ENCODE peak calls at places on chromosomes 12 and 14, in eight cellular contexts. One of them, this sample, is unnamed.

GRCh38 chr12:92735131-92735721 is 32.4 kb downstream of the PLEKHG7 start:
- DNase-seq in AG10803: peak; percentile 95
- DNase-seq in GM12878: no peak
- DNase-seq in CD4-positive, alpha-beta T cell: no peak
- DNase-seq in mucosa of descending colon: no peak
- DNase-seq in HCT116: no peak
- DNase-seq in mammary epithelial cell: peak; percentile 65
- DNase-seq in psoas muscle: no peak
- DNase-seq in this sample: no peak

GRCh38 chr14:96029089-96029650 is 10.0 kb upstream of the C14orf132 start:
- DNase-seq in CD4-positive, alpha-beta T cell: no peak
- DNase-seq in HCT116: no peak
- DNase-seq in psoas muscle: no peak
- DNase-seq in GM12878: no peak
- DNase-seq in mucosa of descending colon: no peak
- DNase-seq in AG10803: no peak
- DNase-seq in mammary epithelial cell: no peak
- DNase-seq in this sample: no peak

GRCh38 chr14:29217813-29218450 is 451.3 kb downstream of the FOXG1 start:
- DNase-seq in AG10803: no peak
- DNase-seq in GM12878: no peak
- DNase-seq in HCT116: no peak
- DNase-seq in mucosa of descending colon: no peak
- DNase-seq in mammary epithelial cell: no peak
- DNase-seq in CD4-positive, alpha-beta T cell: no peak
- DNase-seq in psoas muscle: no peak
- DNase-seq in this sample: no peak

GRCh38 chr12:23857201-23857600 is 92.3 kb downstream of the SOX5 start:
- DNase-seq in GM12878: no peak
- DNase-seq in HCT116: no peak
- DNase-seq in psoas muscle: no peak
- DNase-seq in mucosa of descending colon: no peak
- DNase-seq in AG10803: no peak
- DNase-seq in CD4-positive, alpha-beta T cell: no peak
- DNase-seq in mammary epithelial cell: no peak
- DNase-seq in this sample: no peak

GRCh38 chr14:74505831-74506230 is 12.3 kb downstream of the ISCA2 start:
- DNase-seq in psoas muscle: no peak
- DNase-seq in GM12878: no peak
- DNase-seq in AG10803: no peak
- DNase-seq in CD4-positive, alpha-beta T cell: no peak
- DNase-seq in mammary epithelial cell: no peak
- DNase-seq in mucosa of descending colon: no peak
- DNase-seq in HCT116: no peak
- DNase-seq in this sample: no peak

GRCh38 chr12:88579572-88579940 is 715 bp downstream of the KITLG start:
- DNase-seq in HCT116: no peak
- DNase-seq in CD4-positive, alpha-beta T cell: no peak
- DNase-seq in mucosa of descending colon: peak; percentile 65
- DNase-seq in mammary epithelial cell: peak; percentile 36
- DNase-seq in GM12878: no peak
- DNase-seq in psoas muscle: peak; percentile 47
- DNase-seq in AG10803: no peak
- DNase-seq in this sample: peak; percentile 26

GRCh38 chr12:49198431-49199155 is 9.7 kb upstream of the TUBA1A start:
- DNase-seq in HCT116: no peak
- DNase-seq in mammary epithelial cell: peak; percentile 73
- DNase-seq in CD4-positive, alpha-beta T cell: no peak
- DNase-seq in GM12878: no peak
- DNase-seq in mucosa of descending colon: no peak
- DNase-seq in AG10803: peak; percentile 92
- DNase-seq in psoas muscle: peak; percentile 28
- DNase-seq in this sample: peak; percentile 46

GRCh38 chr14:90999299-90999698 is 61.1 kb downstream of the RPS6KA5 start:
- DNase-seq in HCT116: no peak
- DNase-seq in GM12878: no peak
- DNase-seq in mucosa of descending colon: no peak
- DNase-seq in AG10803: no peak
- DNase-seq in psoas muscle: no peak
- DNase-seq in CD4-positive, alpha-beta T cell: no peak
- DNase-seq in mammary epithelial cell: no peak
- DNase-seq in this sample: peak; percentile 4

GRCh38 chr14:79090781-79091180 is 920.6 kb downstream of the NRXN3 start:
- DNase-seq in HCT116: no peak
- DNase-seq in mucosa of descending colon: no peak
- DNase-seq in mammary epithelial cell: no peak
- DNase-seq in CD4-positive, alpha-beta T cell: no peak
- DNase-seq in AG10803: no peak
- DNase-seq in GM12878: no peak
- DNase-seq in psoas muscle: no peak
- DNase-seq in this sample: no peak

DNA sequence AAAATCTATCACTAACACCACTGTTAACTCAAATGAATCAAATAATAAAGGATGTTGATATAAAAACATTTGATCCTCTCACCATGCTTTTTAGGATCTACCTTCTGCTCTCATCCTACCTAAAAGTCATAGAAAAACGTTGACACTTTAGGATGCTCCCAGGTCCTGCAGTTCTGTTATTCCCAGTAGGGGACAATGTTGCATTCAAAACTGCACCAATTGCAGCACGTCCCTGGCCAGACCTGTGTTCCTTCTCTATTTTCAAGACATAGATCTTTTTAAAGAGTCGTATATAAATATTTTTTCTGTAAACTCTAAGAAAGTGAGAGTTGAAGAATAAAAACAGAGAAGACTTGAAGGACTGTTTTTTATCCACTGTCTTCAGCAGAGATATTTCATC is 8.8 kb downstream of the AICDA start:
- DNase-seq in psoas muscle: no peak
- DNase-seq in mucosa of descending colon: no peak
- DNase-seq in HCT116: no peak
- DNase-seq in mammary epithelial cell: no peak
- DNase-seq in AG10803: no peak
- DNase-seq in GM12878: no peak
- DNase-seq in CD4-positive, alpha-beta T cell: no peak
- DNase-seq in this sample: no peak
- TF ChIP-seq CTCF in psoas muscle: no peak
- TF ChIP-seq CTCF in mucosa of descending colon: no peak
- TF ChIP-seq CTCF in HCT116: peak; percentile 51
- TF ChIP-seq CTCF in mammary epithelial cell: peak; percentile 32
- TF ChIP-seq CTCF in AG10803: no peak
- TF ChIP-seq CTCF in GM12878: peak; percentile 39
- TF ChIP-seq CTCF in CD4-positive, alpha-beta T cell: no peak
- TF ChIP-seq CTCF in this sample: peak; percentile 37

GRCh38 chr12:61654698-61655097 is 605.5 kb upstream of the USP15 start:
- DNase-seq in GM12878: no peak
- DNase-seq in mammary epithelial cell: peak; percentile 17
- DNase-seq in psoas muscle: no peak
- DNase-seq in HCT116: peak; percentile 13
- DNase-seq in CD4-positive, alpha-beta T cell: no peak
- DNase-seq in mucosa of descending colon: no peak
- DNase-seq in AG10803: peak; percentile 0
- DNase-seq in this sample: no peak
- TF ChIP-seq CTCF in GM12878: no peak
- TF ChIP-seq CTCF in mammary epithelial cell: peak; percentile 38
- TF ChIP-seq CTCF in psoas muscle: no peak
- TF ChIP-seq CTCF in HCT116: peak; percentile 40
- TF ChIP-seq CTCF in CD4-positive, alpha-beta T cell: no peak
- TF ChIP-seq CTCF in mucosa of descending colon: no peak
- TF ChIP-seq CTCF in AG10803: peak; percentile 22
- TF ChIP-seq CTCF in this sample: peak; percentile 40

GRCh38 chr12:96399081-96399918 is 939 bp downstream of the CDK17 start:
- DNase-seq in HCT116: no peak
- DNase-seq in mammary epithelial cell: peak; percentile 61
- DNase-seq in CD4-positive, alpha-beta T cell: peak; percentile 60
- DNase-seq in psoas muscle: peak; percentile 73
- DNase-seq in AG10803: peak; percentile 74
- DNase-seq in GM12878: peak; percentile 48
- DNase-seq in mucosa of descending colon: peak; percentile 89
- DNase-seq in this sample: peak; percentile 56
- TF ChIP-seq CTCF in HCT116: peak; percentile 7
- TF ChIP-seq CTCF in mammary epithelial cell: peak; percentile 36
- TF ChIP-seq CTCF in CD4-positive, alpha-beta T cell: no peak
- TF ChIP-seq CTCF in psoas muscle: peak; percentile 15
- TF ChIP-seq CTCF in AG10803: peak; percentile 38
- TF ChIP-seq CTCF in GM12878: peak; percentile 19
- TF ChIP-seq CTCF in mucosa of descending colon: no peak
- TF ChIP-seq CTCF in this sample: no peak

GRCh38 chr12:110917961-110918360 is 2.4 kb downstream of the MYL2 start:
- DNase-seq in AG10803: no peak
- DNase-seq in mammary epithelial cell: no peak
- DNase-seq in GM12878: no peak
- DNase-seq in psoas muscle: no peak
- DNase-seq in HCT116: no peak
- DNase-seq in mucosa of descending colon: no peak
- DNase-seq in CD4-positive, alpha-beta T cell: no peak
- DNase-seq in this sample: no peak

GRCh38 chr12:110913119-110914056 is 7.0 kb downstream of the MYL2 start:
- DNase-seq in AG10803: no peak
- DNase-seq in GM12878: peak; percentile 95
- DNase-seq in CD4-positive, alpha-beta T cell: no peak
- DNase-seq in psoas muscle: no peak
- DNase-seq in mammary epithelial cell: no peak
- DNase-seq in mucosa of descending colon: no peak
- DNase-seq in HCT116: no peak
- DNase-seq in this sample: no peak

GRCh38 chr12:110917467-110917866 is 2.9 kb downstream of the MYL2 start:
- DNase-seq in GM12878: no peak
- DNase-seq in CD4-positive, alpha-beta T cell: no peak
- DNase-seq in mammary epithelial cell: peak; percentile 73
- DNase-seq in psoas muscle: no peak
- DNase-seq in HCT116: peak; percentile 71
- DNase-seq in mucosa of descending colon: no peak
- DNase-seq in AG10803: peak; percentile 26
- DNase-seq in this sample: no peak

GRCh38 chr12:110919720-110920119 is 659 bp downstream of the MYL2 start:
- DNase-seq in CD4-positive, alpha-beta T cell: no peak
- DNase-seq in mammary epithelial cell: no peak
- DNase-seq in GM12878: no peak
- DNase-seq in AG10803: no peak
- DNase-seq in psoas muscle: no peak
- DNase-seq in HCT116: no peak
- DNase-seq in mucosa of descending colon: no peak
- DNase-seq in this sample: no peak

GRCh38 chr12:110916295-110916875 is 4.0 kb downstream of the MYL2 start:
- DNase-seq in HCT116: no peak
- DNase-seq in mucosa of descending colon: no peak
- DNase-seq in CD4-positive, alpha-beta T cell: no peak
- DNase-seq in AG10803: no peak
- DNase-seq in mammary epithelial cell: peak; percentile 32
- DNase-seq in GM12878: no peak
- DNase-seq in psoas muscle: no peak
- DNase-seq in this sample: no peak
- TF ChIP-seq CTCF in HCT116: no peak
- TF ChIP-seq CTCF in mucosa of descending colon: no peak
- TF ChIP-seq CTCF in CD4-positive, alpha-beta T cell: no peak
- TF ChIP-seq CTCF in AG10803: no peak
- TF ChIP-seq CTCF in mammary epithelial cell: no peak
- TF ChIP-seq CTCF in GM12878: no peak
- TF ChIP-seq CTCF in psoas muscle: no peak
- TF ChIP-seq CTCF in this sample: no peak

GRCh38 chr12:116141110-116141832 is 136.2 kb downstream of the MED13L start:
- DNase-seq in psoas muscle: no peak
- DNase-seq in AG10803: no peak
- DNase-seq in mucosa of descending colon: no peak
- DNase-seq in GM12878: no peak
- DNase-seq in mammary epithelial cell: no peak
- DNase-seq in HCT116: no peak
- DNase-seq in CD4-positive, alpha-beta T cell: no peak
- DNase-seq in this sample: no peak
- TF ChIP-seq CTCF in psoas muscle: peak; percentile 41
- TF ChIP-seq CTCF in AG10803: peak; percentile 21
- TF ChIP-seq CTCF in mucosa of descending colon: no peak
- TF ChIP-seq CTCF in GM12878: no peak
- TF ChIP-seq CTCF in mammary epithelial cell: peak; percentile 23
- TF ChIP-seq CTCF in HCT116: peak; percentile 25
- TF ChIP-seq CTCF in CD4-positive, alpha-beta T cell: peak; percentile 51
- TF ChIP-seq CTCF in this sample: no peak

GRCh38 chr12:6936378-6936638 is 7.3 kb upstream of the RNU7-1 start:
- DNase-seq in AG10803: no peak
- DNase-seq in mammary epithelial cell: no peak
- DNase-seq in GM12878: no peak
- DNase-seq in CD4-positive, alpha-beta T cell: no peak
- DNase-seq in HCT116: no peak
- DNase-seq in psoas muscle: no peak
- DNase-seq in mucosa of descending colon: no peak
- DNase-seq in this sample: no peak

GRCh38 chr12:6937481-6938352 is 5.9 kb upstream of the RNU7-1 start:
- DNase-seq in mucosa of descending colon: peak; percentile 97
- DNase-seq in AG10803: peak; percentile 91
- DNase-seq in CD4-positive, alpha-beta T cell: peak; percentile 87
- DNase-seq in HCT116: peak; percentile 92
- DNase-seq in GM12878: peak; percentile 90
- DNase-seq in mammary epithelial cell: peak; percentile 95
- DNase-seq in psoas muscle: peak; percentile 94
- DNase-seq in this sample: peak; percentile 87

GRCh38 chr12:6935551-6936377 is 7.9 kb upstream of the RNU7-1 start:
- DNase-seq in GM12878: no peak
- DNase-seq in AG10803: no peak
- DNase-seq in CD4-positive, alpha-beta T cell: no peak
- DNase-seq in HCT116: no peak
- DNase-seq in mammary epithelial cell: no peak
- DNase-seq in mucosa of descending colon: peak; percentile 58
- DNase-seq in psoas muscle: no peak
- DNase-seq in this sample: no peak

GRCh38 chr12:6935221-6935550 is 7.4 kb downstream of the ATN1 start:
- DNase-seq in HCT116: no peak
- DNase-seq in psoas muscle: no peak
- DNase-seq in CD4-positive, alpha-beta T cell: no peak
- DNase-seq in AG10803: no peak
- DNase-seq in mucosa of descending colon: no peak
- DNase-seq in mammary epithelial cell: no peak
- DNase-seq in GM12878: no peak
- DNase-seq in this sample: no peak

GRCh38 chr12:6936642-6937480 is 6.8 kb upstream of the RNU7-1 start:
- DNase-seq in GM12878: no peak
- DNase-seq in psoas muscle: no peak
- DNase-seq in AG10803: no peak
- DNase-seq in HCT116: no peak
- DNase-seq in mucosa of descending colon: peak; percentile 73
- DNase-seq in CD4-positive, alpha-beta T cell: no peak
- DNase-seq in mammary epithelial cell: no peak
- DNase-seq in this sample: no peak
- TF ChIP-seq CTCF in GM12878: no peak
- TF ChIP-seq CTCF in psoas muscle: no peak
- TF ChIP-seq CTCF in AG10803: no peak
- TF ChIP-seq CTCF in HCT116: no peak
- TF ChIP-seq CTCF in mucosa of descending colon: no peak
- TF ChIP-seq CTCF in CD4-positive, alpha-beta T cell: no peak
- TF ChIP-seq CTCF in mammary epithelial cell: no peak
- TF ChIP-seq CTCF in this sample: no peak